ENCODE peak calls at places on chromosomes 7 and 10, in nine cellular contexts. One of them, this sample, is unnamed.

GRCh38 chr10:1400129-1400865 is 337.0 kb downstream of the ADARB2 start:
- DNase-seq in endothelial cell: no peak
- DNase-seq in tibial artery: no peak
- DNase-seq in foreskin fibroblast: no peak
- DNase-seq in HFF-Myc: no peak
- DNase-seq in GM04504: no peak
- DNase-seq in adrenal gland: no peak
- DNase-seq in stimulated activated CD8-positive, alpha-beta memory T cell treated with anti-CD3 and anti-CD28 coated beads, Interleukin-4, amount 100 ng/mL, for 4 hours: no peak
- DNase-seq in PC-9: no peak
- DNase-seq in this sample: no peak

GRCh38 chr7:64463636-64464375 is 99.1 kb downstream of the ZNF680 start:
- DNase-seq in GM04504: peak; percentile 42
- DNase-seq in HFF-Myc: no peak
- DNase-seq in PC-9: peak; percentile 71
- DNase-seq in foreskin fibroblast: peak; percentile 34
- DNase-seq in stimulated activated CD8-positive, alpha-beta memory T cell treated with anti-CD3 and anti-CD28 coated beads, Interleukin-4, amount 100 ng/mL, for 4 hours: no peak
- DNase-seq in endothelial cell: no peak
- DNase-seq in tibial artery: peak; percentile 88
- DNase-seq in adrenal gland: peak; percentile 73
- DNase-seq in this sample: peak; percentile 70

GRCh38 chr10:10092581-10092980 is 925.1 kb upstream of the CELF2 start:
- DNase-seq in endothelial cell: no peak
- DNase-seq in adrenal gland: peak; percentile 15
- DNase-seq in foreskin fibroblast: peak; percentile 82
- DNase-seq in tibial artery: no peak
- DNase-seq in GM04504: no peak
- DNase-seq in HFF-Myc: no peak
- DNase-seq in stimulated activated CD8-positive, alpha-beta memory T cell treated with anti-CD3 and anti-CD28 coated beads, Interleukin-4, amount 100 ng/mL, for 4 hours: no peak
- DNase-seq in PC-9: no peak
- DNase-seq in this sample: peak; percentile 68

GRCh38 chr10:101467286-101467770 is 113.4 kb downstream of the BTRC start:
- DNase-seq in HFF-Myc: peak; percentile 47
- DNase-seq in GM04504: peak; percentile 39
- DNase-seq in stimulated activated CD8-positive, alpha-beta memory T cell treated with anti-CD3 and anti-CD28 coated beads, Interleukin-4, amount 100 ng/mL, for 4 hours: no peak
- DNase-seq in PC-9: peak; percentile 79
- DNase-seq in foreskin fibroblast: peak; percentile 85
- DNase-seq in adrenal gland: no peak
- DNase-seq in tibial artery: no peak
- DNase-seq in endothelial cell: peak; percentile 32
- DNase-seq in this sample: peak; percentile 85

GRCh38 chr7:39507866-39508551 is 58.2 kb upstream of the YAE1 start:
- DNase-seq in foreskin fibroblast: peak; percentile 55
- DNase-seq in endothelial cell: no peak
- DNase-seq in PC-9: no peak
- DNase-seq in HFF-Myc: no peak
- DNase-seq in stimulated activated CD8-positive, alpha-beta memory T cell treated with anti-CD3 and anti-CD28 coated beads, Interleukin-4, amount 100 ng/mL, for 4 hours: no peak
- DNase-seq in tibial artery: no peak
- DNase-seq in adrenal gland: no peak
- DNase-seq in GM04504: no peak
- DNase-seq in this sample: peak; percentile 60

GRCh38 chr10:114394531-114394930 is 9.8 kb downstream of the AFAP1L2 start:
- DNase-seq in endothelial cell: no peak
- DNase-seq in HFF-Myc: no peak
- DNase-seq in GM04504: no peak
- DNase-seq in PC-9: no peak
- DNase-seq in tibial artery: no peak
- DNase-seq in stimulated activated CD8-positive, alpha-beta memory T cell treated with anti-CD3 and anti-CD28 coated beads, Interleukin-4, amount 100 ng/mL, for 4 hours: no peak
- DNase-seq in foreskin fibroblast: no peak
- DNase-seq in adrenal gland: no peak
- DNase-seq in this sample: no peak

GRCh38 chr7:40674316-40674715 is 539.5 kb downstream of the SUGCT start:
- DNase-seq in foreskin fibroblast: no peak
- DNase-seq in stimulated activated CD8-positive, alpha-beta memory T cell treated with anti-CD3 and anti-CD28 coated beads, Interleukin-4, amount 100 ng/mL, for 4 hours: no peak
- DNase-seq in GM04504: no peak
- DNase-seq in adrenal gland: no peak
- DNase-seq in HFF-Myc: no peak
- DNase-seq in tibial artery: no peak
- DNase-seq in endothelial cell: no peak
- DNase-seq in PC-9: no peak
- DNase-seq in this sample: no peak

GRCh38 chr10:112370424-112370819 is 3.5 kb upstream of the ACSL5 start:
- DNase-seq in tibial artery: no peak
- DNase-seq in stimulated activated CD8-positive, alpha-beta memory T cell treated with anti-CD3 and anti-CD28 coated beads, Interleukin-4, amount 100 ng/mL, for 4 hours: no peak
- DNase-seq in HFF-Myc: no peak
- DNase-seq in GM04504: no peak
- DNase-seq in adrenal gland: no peak
- DNase-seq in PC-9: no peak
- DNase-seq in foreskin fibroblast: no peak
- DNase-seq in endothelial cell: no peak
- DNase-seq in this sample: no peak